ENCODE peak calls at places on chromosome 15, in seven cellular contexts. X is aorta, H is stomach, M is tibial nerve, C is SJSA1, F is Caco-2, U is suprapubic skin. O is an unnamed sample. For H3K4me1, the result is how much of the 10 kb centered on the place peaks cover.

GRCh38 chr15:90103669-90104329 is 1.5 kb upstream of the IDH2 start:
- DNase-seq in X (no peak), H (peak), M (no peak), C (no peak), F (no peak), U (no peak), O (no peak)

GRCh38 chr15:68504721-68505090 is 72.7 kb upstream of the ITGA11 start:
- DNase-seq in X (no peak), H (no peak), M (peak), C (no peak), F (no peak), U (peak), O (no peak)

GRCh38 chr15:81529444-81529950 is 155.5 kb upstream of the TMC3 start:
- DNase-seq in X (no peak), H (no peak), M (no peak), C (no peak), F (no peak), U (no peak), O (no peak)

GRCh38 chr15:61275901-61276300 is 46.8 kb upstream of the RORA start:
- DNase-seq in X (no peak), H (no peak), M (no peak), C (no peak), F (no peak), U (no peak), O (no peak)

GRCh38 chr15:69311319-69311721 is 12.6 kb downstream of the PAQR5 start:
- DNase-seq in X (no peak), H (no peak), M (no peak), C (peak), F (no peak), U (no peak), O (no peak)

GRCh38 chr15:60905587-60905986 is 323.5 kb downstream of the RORA start:
- DNase-seq in X (no peak), H (no peak), M (no peak), C (no peak), F (peak), U (no peak), O (no peak)

GRCh38 chr15:83685864-83686263 is 31.9 kb downstream of the ADAMTSL3 start:
- DNase-seq in X (no peak), H (no peak), M (no peak), C (no peak), F (no peak), U (no peak), O (no peak)

GRCh38 chr15:66931768-66932633 is 133.4 kb upstream of the SMAD3 start:
- DNase-seq in X (no peak), H (peak), M (no peak), C (peak), F (peak), U (peak), O (no peak)

GRCh38 chr15:88624156-88624970 is 3.2 kb downstream of the AEN start:
- DNase-seq in X (no peak), H (no peak), M (no peak), C (no peak), F (peak), U (peak), O (no peak)

GRCh38 chr15:67303490-67304363 is 49.1 kb downstream of the IQCH start:
- DNase-seq in X (no peak), H (no peak), M (no peak), C (peak), F (peak), U (no peak), O (peak)

GRCh38 chr15:37891754-37892368 is 42.6 kb upstream of the TMCO5A start:
- DNase-seq in X (no peak), H (no peak), M (no peak), C (peak), F (peak), U (no peak), O (peak)

GRCh38 chr15:42608110-42608531 is 32.7 kb downstream of the STARD9 start:
- DNase-seq in X (no peak), H (no peak), M (no peak), C (no peak), F (no peak), U (no peak), O (no peak)

GRCh38 chr15:89893696-89894450 is at the start of gene AP3S2:
- DNase-seq in X (peak), H (peak), M (peak), C (peak), F (peak), U (peak), O (peak)

GRCh38 chr15:57550640-57551039 is 41.1 kb upstream of the MYZAP start:
- DNase-seq in X (no peak), H (peak), M (peak), C (no peak), F (no peak), U (no peak), O (no peak)

GRCh38 chr15:76664895-76665294 is 240.2 kb downstream of the SCAPER start:
- DNase-seq in X (no peak), H (no peak), M (no peak), C (no peak), F (no peak), U (no peak), O (no peak)

GRCh38 chr15:85595804-85596536 is 198.8 kb downstream of the KLHL25 start:
- DNase-seq in X (no peak), H (no peak), M (no peak), C (no peak), F (no peak), U (no peak), O (no peak)

GRCh38 chr15:67785431-67785830 is 39.9 kb upstream of the SKOR1 start:
- DNase-seq in X (no peak), H (no peak), M (no peak), C (no peak), F (no peak), U (no peak), O (no peak)

GRCh38 chr15:74865316-74865715 is 7.8 kb downstream of the SCAMP2 start:
- DNase-seq in X (no peak), H (no peak), M (no peak), C (no peak), F (no peak), U (no peak), O (no peak)

GRCh38 chr15:67501177-67501835 is 19.6 kb upstream of the C15orf61 start:
- DNase-seq in X (no peak), H (no peak), M (no peak), C (no peak), F (no peak), U (no peak), O (no peak)

GRCh38 chr15:55829826-55830225 is 86.9 kb upstream of the PRTG start:
- DNase-seq in X (no peak), H (no peak), M (no peak), C (no peak), F (no peak), U (no peak), O (no peak)

GRCh38 chr15:88690331-88690730 is 51.5 kb downstream of the ISG20 start:
- DNase-seq in X (no peak), H (no peak), M (no peak), C (no peak), F (no peak), U (no peak), O (no peak)

GRCh38 chr15:50687302-50687902 is 805 bp upstream of the TRPM7 start:
- DNase-seq in X (no peak), H (no peak), M (no peak), C (no peak), F (no peak), U (no peak), O (no peak)

GRCh38 chr15:25401511-25401910 is 37.3 kb downstream of the UBE3A start:
- DNase-seq in X (no peak), H (no peak), M (no peak), C (no peak), F (no peak), U (no peak), O (no peak)

GRCh38 chr15:86273309-86273708 is 193.6 kb downstream of the AGBL1 start:
- DNase-seq in X (no peak), H (no peak), M (no peak), C (no peak), F (no peak), U (no peak), O (no peak)

GRCh38 chr15:67259375-67259774 is 4.8 kb downstream of the IQCH start:
- DNase-seq in X (no peak), H (no peak), M (no peak), C (no peak), F (no peak), U (no peak), O (no peak)

GRCh38 chr15:84685304-84685703 is 27.3 kb upstream of the NMB start:
- DNase-seq in X (peak), H (no peak), M (peak), C (peak), F (no peak), U (no peak), O (no peak)

GRCh38 chr15:58771621-58772235 is 626 bp downstream of the MINDY2 start:
- DNase-seq in X (peak), H (peak), M (peak), C (no peak), F (peak), U (no peak), O (no peak)

GRCh38 chr15:99434506-99435137 is 131.2 kb upstream of the MEF2A start:
- DNase-seq in X (peak), H (peak), M (no peak), C (no peak), F (no peak), U (peak), O (no peak)

GRCh38 chr15:72604794-72605193 is 49.7 kb upstream of the GOLGA6B start:
- DNase-seq in X (no peak), H (no peak), M (no peak), C (no peak), F (no peak), U (no peak), O (peak)

DNA sequence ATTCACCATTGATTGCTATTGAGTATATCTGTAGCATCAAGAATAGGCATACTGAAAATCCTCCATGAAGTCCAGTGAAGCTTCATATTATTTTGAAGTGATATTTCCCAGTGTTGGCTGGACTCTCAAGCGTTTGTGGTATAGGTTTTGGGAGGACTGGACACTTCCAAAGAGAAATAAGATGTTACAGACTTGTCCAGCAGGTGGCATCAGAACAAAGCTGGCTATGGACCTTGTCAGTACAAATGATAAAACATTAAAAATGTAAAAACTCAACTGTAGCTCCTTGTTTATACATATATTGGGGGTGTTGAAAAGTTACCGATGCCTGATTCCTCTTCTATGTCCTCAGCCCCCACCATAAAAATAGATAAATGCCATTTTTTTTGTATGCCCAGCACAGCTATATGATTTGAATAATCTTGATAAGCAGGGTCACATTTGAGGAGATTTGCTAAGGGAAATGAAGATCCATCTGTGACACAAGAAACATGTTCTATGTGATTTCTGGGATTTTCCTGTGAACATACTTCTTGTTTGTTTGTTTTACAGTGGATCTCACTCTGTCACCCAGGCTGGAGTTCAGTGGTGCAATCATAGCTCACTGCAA is 54.5 kb upstream of the GOLGA6B start:
- DNase-seq in X (no peak), H (no peak), M (peak), C (peak), F (peak), U (no peak), O (peak)
- H3K4me3 ChIP-seq in X (no peak), H (no peak), M (no peak), C (no peak), F (no peak), U (no peak), O (no peak)

GRCh38 chr15:39575180-39575579 is 5.7 kb upstream of the THBS1 start:
- DNase-seq in X (no peak), H (no peak), M (no peak), C (no peak), F (no peak), U (no peak), O (no peak)
- H3K4me1 ChIP-seq in X (under half), H (under half), M (under half), C (under half), F (under half), U (under half), O (under half)

GRCh38 chr15:40932146-40932545 is 3.0 kb downstream of the DLL4 start:
- DNase-seq in X (no peak), H (no peak), M (no peak), C (no peak), F (no peak), U (no peak), O (no peak)

GRCh38 chr15:40931300-40932142 is 2.4 kb downstream of the DLL4 start:
- DNase-seq in X (no peak), H (no peak), M (no peak), C (no peak), F (no peak), U (no peak), O (no peak)

GRCh38 chr15:40929730-40930429 is 740 bp downstream of the DLL4 start:
- DNase-seq in X (peak), H (peak), M (peak), C (peak), F (peak), U (no peak), O (no peak)

GRCh38 chr15:40928975-40929729 is at the start of gene DLL4:
- DNase-seq in X (no peak), H (peak), M (peak), C (no peak), F (peak), U (no peak), O (no peak)

GRCh38 chr15:40930430-40931299 is 1.5 kb downstream of the DLL4 start:
- DNase-seq in X (no peak), H (no peak), M (no peak), C (no peak), F (peak), U (no peak), O (no peak)
- H3K4me3 ChIP-seq in X (no peak), H (peak), M (peak), C (no peak), F (peak), U (peak), O (peak)

GRCh38 chr15:65336767-65337435 is 32.4 kb downstream of the RNU5B-1 start:
- DNase-seq in X (no peak), H (no peak), M (no peak), C (no peak), F (no peak), U (no peak), O (no peak)
- H3K4me1 ChIP-seq in X (under half), H (under half), M (under half), C (under half), F (under half), U (under half), O (under half)

DNA sequence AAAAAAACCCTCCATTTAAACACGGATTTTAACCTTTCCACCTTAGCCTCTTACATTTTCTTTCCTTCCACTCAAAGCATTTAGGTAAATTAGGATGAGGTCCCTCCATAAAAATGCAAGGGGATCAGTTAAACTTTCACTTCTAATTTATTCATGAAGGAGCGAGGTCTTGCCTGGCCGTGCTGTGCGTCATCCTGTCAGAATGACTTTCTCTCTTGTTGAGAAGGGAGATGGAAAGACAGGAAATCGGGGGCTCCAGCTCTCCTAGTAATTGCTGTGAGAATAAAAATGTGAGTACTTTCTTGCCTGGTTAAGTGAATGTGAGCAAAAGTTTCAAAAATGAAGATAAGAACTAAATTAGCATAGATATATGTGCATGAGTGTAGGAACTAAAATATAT is 962.3 kb upstream of the NR2F2 start:
- DNase-seq in X (no peak), H (no peak), M (no peak), C (no peak), F (no peak), U (no peak), O (no peak)
- H3K4me3 ChIP-seq in X (no peak), H (no peak), M (no peak), C (no peak), F (no peak), U (no peak), O (no peak)

DNA sequence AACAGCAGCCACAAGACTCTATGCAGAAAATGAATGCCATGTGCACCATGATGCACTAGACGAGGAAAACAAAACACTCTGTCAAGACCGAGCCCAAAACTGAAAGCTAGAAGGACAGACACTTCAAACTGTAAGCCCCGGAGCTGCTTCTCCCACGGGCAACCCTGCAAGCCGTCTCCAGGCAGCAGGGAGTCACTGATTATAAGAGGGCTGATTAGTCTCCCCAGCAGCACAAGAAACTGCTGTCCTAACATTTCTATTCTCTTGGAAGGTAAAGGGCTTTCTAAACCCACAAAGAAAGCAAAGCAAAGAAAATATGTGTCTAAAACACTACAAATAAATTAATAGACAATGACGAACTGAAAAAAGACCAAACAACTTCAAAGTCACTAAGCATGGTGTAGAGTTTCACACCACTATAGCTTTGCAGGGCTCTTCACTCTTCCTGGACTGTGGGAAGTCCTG is 15.5 kb downstream of the TBC1D2B start:
- DNase-seq in X (no peak), H (no peak), M (no peak), C (peak), F (no peak), U (peak), O (no peak)
- H3K4me1 ChIP-seq in X (under half), H (half or more), M (under half), C (half or more), F (under half), U (half or more), O (under half)